ENCODE peak calls at places on chromosomes 2 and 18, in four cellular contexts. J is transverse colon, B is tibial artery, U is ascending aorta. F is an unnamed sample. For H3K9me3, the result is how much of the 10 kb centered on the place peaks cover.

GRCh38 chr2:62499430-62500060 is 6.5 kb downstream of the TMEM17 start:
- DNase-seq in J (no peak), B (no peak), U (no peak), F (no peak)

GRCh38 chr2:240479111-240479501 is 43.6 kb downstream of the GPC1 start:
- DNase-seq in J (no peak), B (peak), U (no peak), F (no peak)

GRCh38 chr18:12645751-12646203 is 12.1 kb downstream of the SPIRE1 start:
- DNase-seq in J (no peak), B (peak), U (peak), F (no peak)

GRCh38 chr2:203030991-203031390 is 16.3 kb downstream of the NBEAL1 start:
- DNase-seq in J (no peak), B (no peak), U (no peak), F (no peak)

GRCh38 chr2:32235315-32235714 is 29.4 kb downstream of the NLRC4 start:
- DNase-seq in J (no peak), B (no peak), U (no peak), F (no peak)

GRCh38 chr2:128308284-128308731 is 10.4 kb downstream of the HS6ST1 start:
- DNase-seq in J (no peak), B (peak), U (no peak), F (no peak)

GRCh38 chr18:48975817-48976649 is 25.3 kb upstream of the SMAD7 start:
- DNase-seq in J (peak), B (no peak), U (no peak), F (peak)

GRCh38 chr2:96520697-96521096 is 15.5 kb upstream of the NEURL3 start:
- DNase-seq in J (no peak), B (no peak), U (no peak), F (no peak)

GRCh38 chr2:186841940-186842339 is 7.0 kb downstream of the ZSWIM2 start:
- DNase-seq in J (no peak), B (no peak), U (no peak), F (no peak)

GRCh38 chr18:29004921-29005320 is 828.0 kb upstream of the CDH2 start:
- DNase-seq in J (no peak), B (no peak), U (no peak), F (no peak)

GRCh38 chr18:43661570-43661969 is 384.3 kb upstream of the SYT4 start:
- DNase-seq in J (no peak), B (no peak), U (no peak), F (peak)

GRCh38 chr2:234335676-234336228 is 161.1 kb downstream of the ARL4C start:
- DNase-seq in J (peak), B (peak), U (peak), F (no peak)

GRCh38 chr2:165003443-165004130 is 48.3 kb upstream of the SLC38A11 start:
- DNase-seq in J (no peak), B (no peak), U (no peak), F (no peak)

GRCh38 chr18:22829781-22830180 is 103.3 kb upstream of the RBBP8 start:
- DNase-seq in J (no peak), B (no peak), U (no peak), F (no peak)

GRCh38 chr2:239275871-239276812 is 124.7 kb downstream of the HDAC4 start:
- DNase-seq in J (peak), B (peak), U (no peak), F (no peak)

GRCh38 chr2:47307066-47307465 is 95.9 kb upstream of the MSH2 start:
- DNase-seq in J (no peak), B (no peak), U (no peak), F (no peak)

GRCh38 chr2:158893057-158893456 is 75.4 kb upstream of the TANC1 start:
- DNase-seq in J (no peak), B (no peak), U (no peak), F (no peak)

GRCh38 chr18:59715966-59716369 is 18.7 kb upstream of the CCBE1 start:
- DNase-seq in J (no peak), B (no peak), U (no peak), F (no peak)

GRCh38 chr18:63022429-63023022 is 297.0 kb downstream of the BCL2 start:
- DNase-seq in J (no peak), B (no peak), U (no peak), F (no peak)

GRCh38 chr2:120536141-120536540 is 190.2 kb downstream of the INHBB start:
- DNase-seq in J (no peak), B (no peak), U (no peak), F (no peak)
- H3K9me3 ChIP-seq in J (under half), B (under half), U (under half), F (under half)

DNA sequence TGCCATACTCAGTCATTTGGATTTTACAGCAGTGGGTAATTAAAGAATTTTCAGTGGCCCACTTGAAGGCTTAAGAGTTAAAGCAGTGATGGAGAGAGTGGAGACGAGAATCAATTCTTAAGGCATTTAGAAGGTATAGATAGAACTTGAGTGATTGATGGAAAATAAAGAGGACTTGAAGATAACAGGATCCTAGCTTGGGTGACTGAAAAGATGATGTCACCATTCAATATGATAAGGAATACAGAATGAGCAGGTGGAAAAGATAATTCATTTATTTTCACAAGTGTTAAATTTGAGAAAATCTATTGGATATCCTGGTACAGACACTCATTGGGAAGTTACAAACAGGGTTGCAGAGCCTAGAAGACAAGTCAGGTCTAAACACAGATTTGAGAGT is 35.2 kb downstream of the XRCC5 start:
- DNase-seq in J (no peak), B (no peak), U (no peak), F (no peak)
- H3K9me3 ChIP-seq in J (under half), B (under half), U (under half), F (under half)

GRCh38 chr2:41896186-41896846 is 151.5 kb upstream of the PKDCC start:
- DNase-seq in J (peak), B (no peak), U (no peak), F (peak)

GRCh38 chr2:41892486-41892885 is 155.3 kb upstream of the PKDCC start:
- DNase-seq in J (no peak), B (no peak), U (no peak), F (no peak)

GRCh38 chr2:41895334-41895664 is 152.5 kb upstream of the PKDCC start:
- DNase-seq in J (no peak), B (no peak), U (no peak), F (no peak)

GRCh38 chr2:41899189-41899588 is 148.6 kb upstream of the PKDCC start:
- DNase-seq in J (no peak), B (no peak), U (no peak), F (no peak)

GRCh38 chr2:41894563-41895333 is 153.1 kb upstream of the PKDCC start:
- DNase-seq in J (no peak), B (no peak), U (no peak), F (peak)
- H3K9me3 ChIP-seq in J (under half), B (under half), U (under half), F (under half)

DNA sequence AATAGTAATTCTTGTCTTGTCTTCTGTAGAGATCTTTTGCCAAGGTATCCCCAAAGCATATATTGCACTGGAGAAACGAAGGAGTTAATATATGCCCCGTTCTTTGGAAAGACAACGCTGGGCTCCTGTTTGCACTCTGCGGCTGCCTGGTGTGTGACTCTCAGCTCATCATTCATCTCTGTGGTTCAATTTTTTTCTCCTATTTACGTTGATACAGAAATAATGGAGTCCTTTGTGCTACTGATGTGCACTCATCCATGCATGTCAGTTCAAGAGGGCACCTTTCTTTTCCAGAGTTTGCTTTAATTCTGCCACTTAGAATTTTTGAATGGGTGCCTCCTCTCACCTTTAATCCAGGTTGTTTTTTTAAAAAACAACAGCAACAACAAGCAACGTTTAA is 655.5 kb downstream of the DCDC2C start:
- DNase-seq in J (no peak), B (no peak), U (no peak), F (no peak)
- H3K9me3 ChIP-seq in J (under half), B (under half), U (under half), F (under half)

DNA sequence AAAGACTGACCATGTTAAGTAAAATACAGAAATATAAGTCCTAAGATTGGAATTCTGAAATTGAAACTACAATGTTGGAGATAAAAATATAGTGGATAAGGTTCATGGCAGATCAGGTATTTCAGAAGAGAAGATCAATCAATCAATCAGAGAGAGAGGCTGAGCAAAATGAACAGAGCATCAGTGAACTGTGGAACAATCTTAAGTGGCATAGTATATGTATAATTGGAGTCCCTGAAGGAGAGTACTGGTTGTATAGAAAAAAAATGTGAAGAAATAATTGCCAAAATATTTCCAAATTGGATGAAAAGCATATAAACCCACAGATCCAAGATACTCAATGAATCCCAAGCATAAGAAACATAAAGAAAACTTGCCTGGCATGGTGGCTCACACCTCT is 35.0 kb downstream of the ASB18 start:
- DNase-seq in J (no peak), B (no peak), U (no peak), F (no peak)
- H3K9me3 ChIP-seq in J (under half), B (half or more), U (under half), F (under half)

GRCh38 chr2:88683160-88684021 is 8.1 kb upstream of the RPIA start:
- DNase-seq in J (no peak), B (no peak), U (no peak), F (no peak)
- H3K9me3 ChIP-seq in J (under half), B (under half), U (under half), F (under half)

F was measured in small intestine.